ENCODE peak calls at places on chromosomes 3 and 15, in eight cellular contexts. N is T-helper 17 cell, Z is B cell, C is cardiac fibroblast, I is ELF-1, M is germinal center, E is left ventricle myocardium inferior, L is EH. P is an unnamed sample.

GRCh38 chr3:179430277-179430870 is 20.9 kb downstream of the GNB4 start:
- DNase-seq in E (no peak), M (no peak), C (no peak), I (no peak), Z (no peak), L (peak), N (no peak), P (no peak)

GRCh38 chr3:194270627-194271458 is 80.3 kb downstream of the CPN2 start:
- DNase-seq in M (no peak), I (peak), E (peak), N (no peak), L (peak), Z (no peak), C (peak), P (no peak)

GRCh38 chr3:171458857-171459129 is 1.4 kb downstream of the TNIK start:
- DNase-seq in Z (no peak), I (peak), C (no peak), M (no peak), L (no peak), E (no peak), N (no peak), P (no peak)

GRCh38 chr15:70152070-70152480 is 54.4 kb upstream of the TLE3 start:
- DNase-seq in M (no peak), L (no peak), C (peak), I (no peak), E (no peak), N (no peak), Z (no peak), P (no peak)

GRCh38 chr3:33869977-33870376 is 71.5 kb downstream of the PDCD6IP start:
- DNase-seq in E (no peak), C (no peak), Z (no peak), N (no peak), I (no peak), L (no peak), M (no peak), P (no peak)

GRCh38 chr3:121529308-121529707 is 16.5 kb downstream of the POLQ start:
- DNase-seq in L (peak), C (peak), I (no peak), E (no peak), M (no peak), Z (no peak), N (no peak), P (no peak)

GRCh38 chr3:66483006-66483928 is 17.6 kb downstream of the LRIG1 start:
- DNase-seq in E (peak), I (peak), L (peak), Z (no peak), M (no peak), C (peak), N (peak), P (no peak)

GRCh38 chr3:65879372-65879771 is 159.3 kb downstream of the MAGI1 start:
- DNase-seq in C (no peak), N (no peak), I (no peak), L (no peak), E (no peak), Z (no peak), M (no peak), P (no peak)

GRCh38 chr15:39511915-39512260 is 69.0 kb upstream of the THBS1 start:
- DNase-seq in I (no peak), C (peak), N (no peak), M (no peak), L (peak), Z (no peak), E (peak), P (no peak)

GRCh38 chr3:13715961-13716360 is 163.9 kb downstream of the WNT7A start:
- DNase-seq in M (no peak), Z (peak), N (no peak), I (no peak), L (no peak), C (no peak), E (no peak), P (no peak)

GRCh38 chr15:100334905-100335304 is 6.9 kb downstream of the ADAMTS17 start:
- DNase-seq in Z (no peak), L (no peak), I (peak), E (no peak), M (no peak), N (no peak), C (no peak), P (no peak)

GRCh38 chr3:105686324-105686897 is 182.4 kb downstream of the CBLB start:
- DNase-seq in M (peak), Z (peak), C (peak), I (no peak), L (peak), N (no peak), E (no peak), P (no peak)

GRCh38 chr3:185935465-185936263 is 2.1 kb downstream of the TRA2B start:
- DNase-seq in I (no peak), E (no peak), C (no peak), L (peak), N (no peak), Z (no peak), M (no peak), P (no peak)

GRCh38 chr3:25648107-25648535 is 16.6 kb downstream of the TOP2B start:
- DNase-seq in L (peak), N (peak), I (peak), Z (peak), M (peak), E (no peak), C (peak), P (peak)

GRCh38 chr15:23074684-23075083 is 35.3 kb upstream of the TUBGCP5 start:
- DNase-seq in L (no peak), E (no peak), Z (no peak), N (no peak), I (no peak), C (no peak), M (no peak), P (no peak)

GRCh38 chr3:55174723-55175122 is 246.9 kb upstream of the LRTM1 start:
- DNase-seq in M (no peak), E (no peak), N (no peak), C (no peak), L (peak), I (no peak), Z (no peak), P (no peak)

GRCh38 chr15:43625086-43625485 is 6.5 kb upstream of the STRC start:
- DNase-seq in Z (no peak), C (no peak), M (no peak), I (no peak), E (no peak), L (peak), N (no peak), P (no peak)

GRCh38 chr3:133742351-133743091 is 3.7 kb upstream of the TF start:
- DNase-seq in C (peak), E (no peak), I (no peak), M (no peak), Z (no peak), L (peak), N (no peak), P (no peak)

GRCh38 chr3:33826688-33827087 is 28.3 kb downstream of the PDCD6IP start:
- DNase-seq in I (no peak), N (no peak), C (peak), Z (no peak), L (peak), M (no peak), E (no peak), P (no peak)

GRCh38 chr3:60650171-60650570 is 601.1 kb downstream of the FHIT start:
- DNase-seq in Z (no peak), C (no peak), M (no peak), L (no peak), I (no peak), N (no peak), E (no peak), P (no peak)

GRCh38 chr15:60932051-60932915 is 296.8 kb downstream of the RORA start:
- DNase-seq in N (peak), C (peak), M (no peak), L (peak), E (no peak), Z (no peak), I (peak), P (peak)

GRCh38 chr3:10788451-10788850 is 27.6 kb upstream of the SLC6A11 start:
- DNase-seq in I (no peak), M (no peak), Z (no peak), L (no peak), C (no peak), N (no peak), E (no peak), P (no peak)

GRCh38 chr15:91948001-91948608 is 94.6 kb downstream of the SLCO3A1 start:
- DNase-seq in Z (no peak), N (no peak), M (no peak), I (peak), C (peak), E (peak), L (peak), P (no peak)

GRCh38 chr3:104279617-104280016 is 1087.1 kb upstream of the ALCAM start:
- DNase-seq in L (peak), E (no peak), Z (no peak), N (no peak), M (no peak), C (peak), I (no peak), P (no peak)

GRCh38 chr15:25134546-25134945 is 179.8 kb downstream of the SNRPN start:
- DNase-seq in E (no peak), C (peak), N (no peak), Z (no peak), I (no peak), M (no peak), L (no peak), P (no peak)

GRCh38 chr3:170361711-170362110 is 4.2 kb downstream of the SKIL start:
- DNase-seq in L (no peak), C (peak), Z (no peak), E (no peak), I (peak), N (no peak), M (no peak), P (no peak)

GRCh38 chr3:105598047-105598796 is 231.5 kb downstream of the ALCAM start:
- DNase-seq in M (no peak), L (peak), Z (no peak), N (no peak), C (peak), E (no peak), I (peak), P (no peak)

GRCh38 chr15:40693904-40694705 is 869 bp upstream of the RAD51 start:
- DNase-seq in M (peak), C (peak), N (no peak), L (no peak), Z (no peak), I (peak), E (no peak), P (no peak)

GRCh38 chr3:12455740-12456139 is 28.5 kb upstream of the TSEN2 start:
- DNase-seq in L (no peak), M (no peak), Z (no peak), I (no peak), N (no peak), E (no peak), C (no peak), P (no peak)

GRCh38 chr3:15281817-15282216 is 50.6 kb downstream of the SH3BP5 start:
- DNase-seq in L (no peak), C (no peak), I (no peak), M (no peak), Z (no peak), E (no peak), N (no peak), P (no peak)

GRCh38 chr15:89417206-89417725 is 79.1 kb downstream of the RHCG start:
- DNase-seq in Z (no peak), C (no peak), E (no peak), M (no peak), L (no peak), N (no peak), I (no peak), P (no peak)

GRCh38 chr15:51335538-51335961 is 2.8 kb downstream of the CYP19A1 start:
- DNase-seq in L (no peak), N (no peak), M (peak), I (no peak), C (no peak), E (no peak), Z (peak), P (no peak)

GRCh38 chr15:37095197-37095992 is 5.0 kb downstream of the MEIS2 start:
- DNase-seq in Z (no peak), L (no peak), I (peak), M (no peak), C (no peak), N (no peak), E (peak), P (no peak)

GRCh38 chr3:72100626-72101187 is 315.8 kb upstream of the PROK2 start:
- DNase-seq in C (peak), N (peak), I (peak), Z (peak), E (peak), M (peak), L (peak), P (peak)

P was measured in T-helper 22 cell.